ENCODE peak calls at places on chromosomes 1 and 21, in five cellular contexts. Q is fibroblast of lung, M is lower lobe of right lung, B is substantia nigra, J is pancreas. T is an unnamed sample.

GRCh38 chr1:15454256-15454655 is 2.3 kb upstream of the CELA2A start:
- DNase-seq in B (no peak), J (peak; percentile 90), Q (peak; percentile 83), M (no peak), T (no peak)

GRCh38 chr1:40849801-40850592 is 12.2 kb downstream of the CITED4 start:
- DNase-seq in B (peak; percentile 37), M (peak; percentile 81), J (peak; percentile 52), Q (peak; percentile 61), T (no peak)

GRCh38 chr1:153774780-153775431 is at the start of gene SLC27A3:
- DNase-seq in B (peak; percentile 32), Q (peak; percentile 80), M (no peak), J (peak; percentile 53), T (no peak)

GRCh38 chr1:185352067-185352466 is 35.0 kb upstream of the IVNS1ABP start:
- DNase-seq in B (no peak), J (no peak), Q (peak; percentile 45), M (no peak), T (no peak)

GRCh38 chr1:186626533-186626932 is 53.7 kb downstream of the PTGS2 start:
- DNase-seq in B (no peak), J (no peak), M (no peak), Q (no peak), T (no peak)

GRCh38 chr1:22414244-22414751 is 37.4 kb upstream of the ZBTB40 start:
- DNase-seq in Q (peak; percentile 59), B (no peak), J (peak; percentile 89), M (peak; percentile 79), T (no peak)

GRCh38 chr1:187491082-187491720 is 662.5 kb downstream of the PLA2G4A start:
- DNase-seq in B (no peak), J (no peak), M (no peak), Q (peak; percentile 89), T (peak; percentile 71)

GRCh38 chr1:235442788-235443429 is 61.3 kb downstream of the B3GALNT2 start:
- DNase-seq in Q (peak; percentile 75), J (no peak), B (no peak), M (no peak), T (no peak)

GRCh38 chr1:207971511-207972224 is 60.7 kb upstream of the CD34 start:
- DNase-seq in M (no peak), J (no peak), Q (no peak), B (no peak), T (no peak)

GRCh38 chr1:219271914-219272545 is 98.4 kb downstream of the LYPLAL1 start:
- DNase-seq in M (no peak), B (no peak), J (no peak), Q (peak; percentile 57), T (no peak)

GRCh38 chr1:152964536-152964935 is 5.9 kb upstream of the SPRR4 start:
- DNase-seq in B (no peak), J (no peak), Q (no peak), M (no peak), T (no peak)

GRCh38 chr1:96565546-96565945 is 156.0 kb upstream of the PTBP2 start:
- DNase-seq in M (no peak), Q (no peak), J (no peak), B (no peak), T (no peak)

GRCh38 chr1:96559181-96559580 is 162.4 kb upstream of the PTBP2 start:
- DNase-seq in M (no peak), B (no peak), J (no peak), Q (peak; percentile 34), T (no peak)

GRCh38 chr1:96559707-96560588 is 161.6 kb upstream of the PTBP2 start:
- DNase-seq in Q (peak; percentile 98), B (no peak), M (peak; percentile 51), J (no peak), T (peak; percentile 99)

GRCh38 chr1:96557336-96557735 is 164.2 kb upstream of the PTBP2 start:
- DNase-seq in J (no peak), M (no peak), Q (peak; percentile 21), B (no peak), T (no peak)

DNA sequence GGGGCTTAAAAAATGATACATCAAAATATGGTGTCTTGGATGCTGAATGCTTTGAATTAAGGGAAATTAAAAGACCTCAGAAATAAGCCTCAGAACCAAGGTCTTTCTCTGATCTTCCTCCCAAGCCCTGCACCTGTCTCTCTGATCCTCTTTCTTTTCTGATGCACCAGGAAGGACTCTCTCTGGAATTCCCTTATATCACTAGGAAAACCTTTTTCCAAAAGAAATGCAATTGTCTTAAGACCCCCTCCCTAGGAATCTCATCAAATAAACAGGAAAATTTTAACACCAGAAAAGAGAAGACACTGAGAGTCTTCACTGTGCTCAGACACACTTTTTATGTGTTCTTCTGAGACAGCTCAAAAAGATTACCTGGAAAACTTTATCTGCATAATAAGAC is 159.5 kb upstream of the PTBP2 start:
- DNase-seq in M (no peak), B (no peak), Q (no peak), J (no peak), T (no peak)
- H3K27ac ChIP-seq in M (no peak overlapping the region), B (no peak overlapping the region), Q (no peak overlapping the region), J (no peak overlapping the region), T (no peak overlapping the region)

GRCh38 chr1:119721933-119722332 is 10.2 kb downstream of the PHGDH start:
- DNase-seq in M (no peak), B (no peak), J (no peak), Q (no peak), T (no peak)

GRCh38 chr1:119715542-119715941 is 3.8 kb downstream of the PHGDH start:
- DNase-seq in M (no peak), B (no peak), Q (peak; percentile 34), J (peak; percentile 68), T (no peak)

GRCh38 chr1:119720866-119721440 is 9.2 kb downstream of the PHGDH start:
- DNase-seq in M (no peak), B (no peak), Q (no peak), J (peak; percentile 74), T (no peak)

GRCh38 chr1:119718969-119719368 is 7.2 kb downstream of the PHGDH start:
- DNase-seq in M (no peak), B (no peak), Q (no peak), J (peak; percentile 65), T (no peak)

GRCh38 chr1:119718409-119718808 is 6.7 kb downstream of the PHGDH start:
- DNase-seq in Q (no peak), J (no peak), B (no peak), M (no peak), T (no peak)
- H3K27ac ChIP-seq in Q (no peak overlapping the region), J (no peak overlapping the region), B (no peak overlapping the region), M (no peak overlapping the region), T (no peak overlapping the region)

DNA sequence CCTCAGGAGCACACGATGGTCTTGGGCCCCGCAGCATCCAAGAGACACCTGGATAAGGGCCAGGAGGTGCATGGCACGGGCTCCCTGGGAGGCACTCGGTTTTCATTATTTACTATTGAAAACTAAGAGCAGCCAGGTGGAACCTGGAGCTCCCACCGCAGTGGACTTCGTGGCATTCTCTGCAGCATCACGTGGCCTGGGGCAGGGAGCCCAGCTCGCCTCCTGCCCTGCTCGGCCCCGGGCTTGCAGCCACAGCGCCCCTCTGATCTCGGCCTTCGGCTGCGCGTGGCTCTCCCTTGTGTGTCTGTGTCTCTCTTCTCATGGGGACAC is 121.6 kb downstream of the SIK1 start:
- DNase-seq in B (no peak), J (no peak), M (no peak), Q (no peak), T (no peak)
- H3K27ac ChIP-seq in B (no peak overlapping the region), J (no peak overlapping the region), M (no peak overlapping the region), Q (no peak overlapping the region), T (no peak overlapping the region)

DNA sequence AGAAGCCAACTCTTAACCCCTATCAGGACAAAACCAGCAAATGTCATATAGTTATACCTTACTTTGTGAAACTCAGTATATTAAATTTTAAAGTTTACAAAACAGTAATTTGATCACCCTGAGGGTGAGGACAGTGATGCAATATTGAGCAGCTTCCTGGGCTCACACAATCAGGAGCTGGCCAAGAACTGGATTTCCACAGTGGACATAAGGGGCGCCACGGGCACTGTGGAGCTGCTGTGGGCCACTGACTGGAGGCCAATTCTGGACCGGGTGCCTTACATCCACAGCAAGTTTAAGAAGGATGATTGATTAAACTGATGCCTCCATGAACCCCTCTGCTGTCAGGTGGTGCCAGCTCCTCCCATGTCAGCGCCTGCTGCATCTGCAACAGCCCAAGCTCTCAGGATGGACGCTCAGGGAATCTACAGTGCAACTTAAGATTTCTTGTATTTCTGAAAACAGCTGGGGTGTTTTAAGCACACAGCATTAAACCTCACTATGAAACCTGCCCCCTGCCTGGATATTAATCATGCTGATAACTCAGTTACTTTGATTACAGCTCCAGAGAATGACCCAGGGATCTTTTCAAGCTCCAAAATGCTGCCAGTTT is 55.9 kb downstream of the TOR3A start:
- DNase-seq in J (no peak), M (no peak), B (no peak), Q (peak; percentile 83), T (no peak)
- H3K27ac ChIP-seq in J (no peak overlapping the region), M (no peak overlapping the region), B (no peak overlapping the region), Q (no peak overlapping the region), T (peak overlapping the region; percentile 22)

GRCh38 chr1:179530352-179530751 is 45.4 kb downstream of the NPHS2 start:
- DNase-seq in J (no peak), Q (no peak), B (no peak), M (no peak), T (no peak)

GRCh38 chr1:179529482-179529881 is 46.3 kb downstream of the NPHS2 start:
- DNase-seq in M (no peak), J (no peak), B (no peak), Q (no peak), T (no peak)
- H3K27ac ChIP-seq in M (no peak overlapping the region), J (no peak overlapping the region), B (no peak overlapping the region), Q (no peak overlapping the region), T (no peak overlapping the region)

DNA sequence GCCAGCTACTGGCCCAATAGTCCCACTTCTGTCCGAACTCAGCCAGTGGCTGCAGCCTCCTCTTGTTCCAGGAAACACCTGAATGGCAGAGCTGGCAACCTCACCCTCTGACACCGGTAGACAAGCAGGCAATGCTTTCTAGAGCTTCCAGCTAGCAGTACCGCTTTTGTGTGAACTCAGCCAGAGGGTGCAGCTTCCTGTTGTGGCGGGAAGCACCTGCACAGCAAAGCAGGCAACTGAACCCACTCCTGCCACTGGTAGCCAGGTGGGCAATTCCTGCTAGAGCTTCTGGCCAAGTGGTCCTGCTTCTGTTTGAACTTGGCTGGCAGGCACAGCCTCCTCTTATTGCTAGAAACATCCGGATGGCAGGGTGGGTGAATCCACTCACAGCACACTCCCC is 40.1 kb upstream of the TMPRSS15 start:
- DNase-seq in Q (no peak), J (no peak), B (no peak), M (no peak), T (no peak)
- H3K27ac ChIP-seq in Q (no peak overlapping the region), J (no peak overlapping the region), B (no peak overlapping the region), M (no peak overlapping the region), T (no peak overlapping the region)

GRCh38 chr1:67817319-67817718 is 15.9 kb downstream of the GNG12 start:
- DNase-seq in B (no peak), J (no peak), Q (no peak), M (no peak), T (no peak)
- H3K27ac ChIP-seq in B (no peak overlapping the region), J (no peak overlapping the region), Q (no peak overlapping the region), M (no peak overlapping the region), T (no peak overlapping the region)